ENCODE peak calls at places on chromosomes 7 and 10, in ten cellular contexts. One of them, this sample, is unnamed.

GRCh38 chr10:12150163-12150562 is 20.7 kb downstream of the SEC61A2 start:
- DNase-seq in psoas muscle: no peak
- DNase-seq in colonic mucosa: no peak
- DNase-seq in dorsolateral prefrontal cortex: no peak
- DNase-seq in astrocyte of the spinal cord: no peak
- DNase-seq in brain microvascular endothelial cell: no peak
- DNase-seq in fibroblast of lung: no peak
- DNase-seq in fibroblast of mammary gland: no peak
- DNase-seq in heart right ventricle: no peak
- DNase-seq in SK-N-SH: no peak
- DNase-seq in this sample: no peak

GRCh38 chr10:32314588-32314987 is 32.4 kb downstream of the EPC1 start:
- DNase-seq in psoas muscle: no peak
- DNase-seq in colonic mucosa: no peak
- DNase-seq in dorsolateral prefrontal cortex: no peak
- DNase-seq in astrocyte of the spinal cord: no peak
- DNase-seq in brain microvascular endothelial cell: no peak
- DNase-seq in fibroblast of lung: no peak
- DNase-seq in fibroblast of mammary gland: no peak
- DNase-seq in heart right ventricle: no peak
- DNase-seq in SK-N-SH: peak; percentile 67
- DNase-seq in this sample: no peak

GRCh38 chr7:103805376-103805775 is 184.1 kb downstream of the RELN start:
- DNase-seq in psoas muscle: no peak
- DNase-seq in colonic mucosa: no peak
- DNase-seq in dorsolateral prefrontal cortex: no peak
- DNase-seq in astrocyte of the spinal cord: no peak
- DNase-seq in brain microvascular endothelial cell: peak; percentile 6
- DNase-seq in fibroblast of lung: no peak
- DNase-seq in fibroblast of mammary gland: peak; percentile 57
- DNase-seq in heart right ventricle: no peak
- DNase-seq in SK-N-SH: no peak
- DNase-seq in this sample: no peak

GRCh38 chr7:120274482-120274881 is 1.5 kb downstream of the KCND2 start:
- DNase-seq in psoas muscle: no peak
- DNase-seq in colonic mucosa: no peak
- DNase-seq in dorsolateral prefrontal cortex: no peak
- DNase-seq in astrocyte of the spinal cord: no peak
- DNase-seq in brain microvascular endothelial cell: no peak
- DNase-seq in fibroblast of lung: no peak
- DNase-seq in fibroblast of mammary gland: no peak
- DNase-seq in heart right ventricle: no peak
- DNase-seq in SK-N-SH: peak; percentile 14
- DNase-seq in this sample: no peak

GRCh38 chr7:75658369-75658768 is 80.4 kb downstream of the HIP1 start:
- DNase-seq in psoas muscle: no peak
- DNase-seq in colonic mucosa: no peak
- DNase-seq in dorsolateral prefrontal cortex: no peak
- DNase-seq in astrocyte of the spinal cord: peak; percentile 43
- DNase-seq in brain microvascular endothelial cell: no peak
- DNase-seq in fibroblast of lung: no peak
- DNase-seq in fibroblast of mammary gland: no peak
- DNase-seq in heart right ventricle: no peak
- DNase-seq in SK-N-SH: no peak
- DNase-seq in this sample: no peak

GRCh38 chr10:7335977-7336376 is 74.9 kb downstream of the SFMBT2 start:
- DNase-seq in psoas muscle: no peak
- DNase-seq in colonic mucosa: no peak
- DNase-seq in dorsolateral prefrontal cortex: no peak
- DNase-seq in astrocyte of the spinal cord: no peak
- DNase-seq in brain microvascular endothelial cell: no peak
- DNase-seq in fibroblast of lung: no peak
- DNase-seq in fibroblast of mammary gland: no peak
- DNase-seq in heart right ventricle: no peak
- DNase-seq in SK-N-SH: no peak
- DNase-seq in this sample: no peak

GRCh38 chr10:93437000-93437945 is 44.9 kb downstream of the MYOF start:
- DNase-seq in psoas muscle: peak; percentile 84
- DNase-seq in colonic mucosa: no peak
- DNase-seq in dorsolateral prefrontal cortex: no peak
- DNase-seq in astrocyte of the spinal cord: peak; percentile 99
- DNase-seq in brain microvascular endothelial cell: peak; percentile 96
- DNase-seq in fibroblast of lung: peak; percentile 100
- DNase-seq in fibroblast of mammary gland: peak; percentile 99
- DNase-seq in heart right ventricle: peak; percentile 89
- DNase-seq in SK-N-SH: no peak
- DNase-seq in this sample: peak; percentile 99

GRCh38 chr10:108544500-108545120 is 1378.7 kb downstream of the XPNPEP1 start:
- DNase-seq in psoas muscle: peak; percentile 54
- DNase-seq in colonic mucosa: peak; percentile 66
- DNase-seq in dorsolateral prefrontal cortex: peak; percentile 55
- DNase-seq in astrocyte of the spinal cord: peak; percentile 57
- DNase-seq in brain microvascular endothelial cell: peak; percentile 34
- DNase-seq in fibroblast of lung: peak; percentile 42
- DNase-seq in fibroblast of mammary gland: peak; percentile 70
- DNase-seq in heart right ventricle: no peak
- DNase-seq in SK-N-SH: peak; percentile 39
- DNase-seq in this sample: peak; percentile 61

GRCh38 chr10:131242007-131242406 is 69.5 kb downstream of the TCERG1L start:
- DNase-seq in psoas muscle: no peak
- DNase-seq in colonic mucosa: no peak
- DNase-seq in dorsolateral prefrontal cortex: no peak
- DNase-seq in astrocyte of the spinal cord: no peak
- DNase-seq in brain microvascular endothelial cell: no peak
- DNase-seq in fibroblast of lung: no peak
- DNase-seq in fibroblast of mammary gland: no peak
- DNase-seq in heart right ventricle: peak; percentile 10
- DNase-seq in SK-N-SH: peak; percentile 73
- DNase-seq in this sample: no peak

GRCh38 chr7:4842302-4843064 is 19.3 kb downstream of the PAPOLB start:
- DNase-seq in psoas muscle: no peak
- DNase-seq in colonic mucosa: no peak
- DNase-seq in dorsolateral prefrontal cortex: no peak
- DNase-seq in astrocyte of the spinal cord: no peak
- DNase-seq in brain microvascular endothelial cell: no peak
- DNase-seq in fibroblast of lung: no peak
- DNase-seq in fibroblast of mammary gland: no peak
- DNase-seq in heart right ventricle: peak; percentile 32
- DNase-seq in SK-N-SH: no peak
- DNase-seq in this sample: no peak

GRCh38 chr7:116340201-116340847 is 130.0 kb downstream of the TES start:
- DNase-seq in psoas muscle: no peak
- DNase-seq in colonic mucosa: no peak
- DNase-seq in dorsolateral prefrontal cortex: no peak
- DNase-seq in astrocyte of the spinal cord: no peak
- DNase-seq in brain microvascular endothelial cell: no peak
- DNase-seq in fibroblast of lung: peak; percentile 69
- DNase-seq in fibroblast of mammary gland: peak; percentile 35
- DNase-seq in heart right ventricle: no peak
- DNase-seq in SK-N-SH: no peak
- DNase-seq in this sample: no peak

GRCh38 chr7:45920543-45921380 is at the start of gene IGFBP3:
- DNase-seq in psoas muscle: peak; percentile 63
- DNase-seq in colonic mucosa: no peak
- DNase-seq in dorsolateral prefrontal cortex: no peak
- DNase-seq in astrocyte of the spinal cord: peak; percentile 40
- DNase-seq in brain microvascular endothelial cell: no peak
- DNase-seq in fibroblast of lung: peak; percentile 78
- DNase-seq in fibroblast of mammary gland: peak; percentile 60
- DNase-seq in heart right ventricle: peak; percentile 34
- DNase-seq in SK-N-SH: peak; percentile 90
- DNase-seq in this sample: peak; percentile 81

GRCh38 chr10:124172241-124172661 is 78.9 kb upstream of the CHST15 start:
- DNase-seq in psoas muscle: no peak
- DNase-seq in colonic mucosa: peak; percentile 6
- DNase-seq in dorsolateral prefrontal cortex: no peak
- DNase-seq in astrocyte of the spinal cord: no peak
- DNase-seq in brain microvascular endothelial cell: no peak
- DNase-seq in fibroblast of lung: no peak
- DNase-seq in fibroblast of mammary gland: no peak
- DNase-seq in heart right ventricle: no peak
- DNase-seq in SK-N-SH: no peak
- DNase-seq in this sample: no peak
- TF ChIP-seq CTCF in psoas muscle: no peak
- TF ChIP-seq CTCF in colonic mucosa: no peak
- TF ChIP-seq CTCF in dorsolateral prefrontal cortex: no peak
- TF ChIP-seq CTCF in astrocyte of the spinal cord: no peak
- TF ChIP-seq CTCF in brain microvascular endothelial cell: no peak
- TF ChIP-seq CTCF in fibroblast of lung: no peak
- TF ChIP-seq CTCF in fibroblast of mammary gland: no peak
- TF ChIP-seq CTCF in heart right ventricle: no peak
- TF ChIP-seq CTCF in SK-N-SH: no peak
- TF ChIP-seq CTCF in this sample: no peak

DNA sequence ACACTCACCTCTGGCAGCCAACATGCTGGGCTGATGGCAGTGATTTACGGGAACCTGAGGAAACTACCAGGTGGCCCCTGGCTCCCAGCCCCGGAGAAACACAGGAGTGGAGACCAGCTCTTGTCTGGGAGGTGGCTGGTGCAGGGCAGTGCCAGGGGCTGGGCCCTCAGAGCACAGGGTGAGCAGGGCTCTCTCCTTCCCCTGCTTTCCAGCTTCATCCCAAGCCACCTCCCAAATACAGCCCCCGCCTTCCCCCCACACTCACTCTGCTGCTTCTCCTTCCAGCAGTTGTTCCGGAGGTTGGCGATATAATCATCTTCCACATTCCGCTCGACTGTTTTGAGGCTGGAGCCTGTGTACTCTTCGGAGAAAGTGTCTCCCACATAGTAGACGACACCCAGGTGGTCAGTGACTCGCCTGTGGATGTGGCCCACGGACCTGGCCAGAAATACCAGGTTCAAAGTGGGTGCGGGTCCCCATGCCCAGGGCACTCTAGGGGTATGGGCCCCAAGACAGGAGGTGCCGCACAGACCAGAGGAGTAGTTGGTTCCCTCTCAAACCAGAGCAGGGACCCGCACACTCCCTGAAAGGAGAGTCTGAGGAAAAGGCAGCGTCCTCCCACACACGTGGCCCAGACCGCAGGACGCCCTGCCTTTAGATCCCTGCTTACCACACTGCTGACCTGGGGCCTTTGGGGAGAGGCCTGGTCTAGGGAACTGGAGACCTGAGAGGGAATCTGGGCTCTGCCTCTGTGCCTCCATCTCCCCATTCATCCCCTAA is 18.3 kb downstream of the DNAJB12 start:
- DNase-seq in psoas muscle: no peak
- DNase-seq in colonic mucosa: no peak
- DNase-seq in dorsolateral prefrontal cortex: no peak
- DNase-seq in astrocyte of the spinal cord: peak; percentile 43
- DNase-seq in brain microvascular endothelial cell: no peak
- DNase-seq in fibroblast of lung: peak; percentile 27
- DNase-seq in fibroblast of mammary gland: peak; percentile 67
- DNase-seq in heart right ventricle: no peak
- DNase-seq in SK-N-SH: no peak
- DNase-seq in this sample: no peak
- H3K4me3 ChIP-seq in psoas muscle: no peak overlapping the region
- H3K4me3 ChIP-seq in colonic mucosa: no peak overlapping the region
- H3K4me3 ChIP-seq in dorsolateral prefrontal cortex: no peak overlapping the region
- H3K4me3 ChIP-seq in astrocyte of the spinal cord: no peak overlapping the region
- H3K4me3 ChIP-seq in brain microvascular endothelial cell: no peak overlapping the region
- H3K4me3 ChIP-seq in fibroblast of lung: no peak overlapping the region
- H3K4me3 ChIP-seq in fibroblast of mammary gland: peak overlapping the region; percentile 1
- H3K4me3 ChIP-seq in heart right ventricle: no peak overlapping the region
- H3K4me3 ChIP-seq in SK-N-SH: no peak overlapping the region
- H3K4me3 ChIP-seq in this sample: no peak overlapping the region

GRCh38 chr10:47450442-47450841 is 33.5 kb downstream of the ANXA8 start:
- DNase-seq in psoas muscle: no peak
- DNase-seq in colonic mucosa: no peak
- DNase-seq in dorsolateral prefrontal cortex: no peak
- DNase-seq in astrocyte of the spinal cord: no peak
- DNase-seq in brain microvascular endothelial cell: no peak
- DNase-seq in fibroblast of lung: no peak
- DNase-seq in fibroblast of mammary gland: no peak
- DNase-seq in heart right ventricle: no peak
- DNase-seq in SK-N-SH: no peak
- DNase-seq in this sample: no peak
- TF ChIP-seq CTCF in psoas muscle: no peak
- TF ChIP-seq CTCF in colonic mucosa: no peak
- TF ChIP-seq CTCF in dorsolateral prefrontal cortex: no peak
- TF ChIP-seq CTCF in astrocyte of the spinal cord: no peak
- TF ChIP-seq CTCF in brain microvascular endothelial cell: no peak
- TF ChIP-seq CTCF in fibroblast of lung: no peak
- TF ChIP-seq CTCF in fibroblast of mammary gland: no peak
- TF ChIP-seq CTCF in heart right ventricle: no peak
- TF ChIP-seq CTCF in SK-N-SH: no peak
- TF ChIP-seq CTCF in this sample: no peak

GRCh38 chr10:51201947-51202346 is 127.7 kb downstream of the PRKG1 start:
- DNase-seq in psoas muscle: no peak
- DNase-seq in colonic mucosa: peak; percentile 42
- DNase-seq in dorsolateral prefrontal cortex: no peak
- DNase-seq in astrocyte of the spinal cord: no peak
- DNase-seq in brain microvascular endothelial cell: no peak
- DNase-seq in fibroblast of lung: no peak
- DNase-seq in fibroblast of mammary gland: no peak
- DNase-seq in heart right ventricle: no peak
- DNase-seq in SK-N-SH: no peak
- DNase-seq in this sample: no peak

GRCh38 chr10:51203359-51203758 is 129.1 kb downstream of the PRKG1 start:
- DNase-seq in psoas muscle: no peak
- DNase-seq in colonic mucosa: no peak
- DNase-seq in dorsolateral prefrontal cortex: no peak
- DNase-seq in astrocyte of the spinal cord: no peak
- DNase-seq in brain microvascular endothelial cell: no peak
- DNase-seq in fibroblast of lung: no peak
- DNase-seq in fibroblast of mammary gland: no peak
- DNase-seq in heart right ventricle: no peak
- DNase-seq in SK-N-SH: no peak
- DNase-seq in this sample: no peak

GRCh38 chr10:51206471-51206870 is 132.2 kb downstream of the PRKG1 start:
- DNase-seq in psoas muscle: no peak
- DNase-seq in colonic mucosa: no peak
- DNase-seq in dorsolateral prefrontal cortex: no peak
- DNase-seq in astrocyte of the spinal cord: no peak
- DNase-seq in brain microvascular endothelial cell: no peak
- DNase-seq in fibroblast of lung: no peak
- DNase-seq in fibroblast of mammary gland: peak; percentile 40
- DNase-seq in heart right ventricle: no peak
- DNase-seq in SK-N-SH: no peak
- DNase-seq in this sample: peak; percentile 32

GRCh38 chr10:51204691-51205090 is 130.4 kb downstream of the PRKG1 start:
- DNase-seq in psoas muscle: no peak
- DNase-seq in colonic mucosa: no peak
- DNase-seq in dorsolateral prefrontal cortex: no peak
- DNase-seq in astrocyte of the spinal cord: no peak
- DNase-seq in brain microvascular endothelial cell: no peak
- DNase-seq in fibroblast of lung: no peak
- DNase-seq in fibroblast of mammary gland: peak; percentile 19
- DNase-seq in heart right ventricle: no peak
- DNase-seq in SK-N-SH: no peak
- DNase-seq in this sample: no peak

DNA sequence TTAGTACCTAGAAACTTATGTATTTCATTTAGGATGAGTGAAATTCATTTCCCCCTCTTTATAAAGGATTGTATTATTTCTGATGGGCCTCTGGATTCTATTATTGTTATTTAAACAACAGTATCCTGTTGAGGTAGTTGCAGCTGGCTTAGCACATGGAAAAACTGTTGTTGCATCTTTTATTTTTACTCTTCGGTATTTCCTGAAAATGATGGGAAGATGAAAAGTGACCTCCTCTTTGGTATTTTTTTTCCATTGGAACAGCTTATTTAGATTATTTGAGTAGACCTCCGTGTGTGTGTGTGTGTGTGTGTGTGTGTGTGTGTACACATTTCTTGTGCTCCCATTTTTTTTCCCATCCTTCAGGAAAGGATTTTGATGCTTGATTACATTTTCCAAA is 129.8 kb downstream of the PRKG1 start:
- DNase-seq in psoas muscle: no peak
- DNase-seq in colonic mucosa: no peak
- DNase-seq in dorsolateral prefrontal cortex: no peak
- DNase-seq in astrocyte of the spinal cord: no peak
- DNase-seq in brain microvascular endothelial cell: no peak
- DNase-seq in fibroblast of lung: no peak
- DNase-seq in fibroblast of mammary gland: no peak
- DNase-seq in heart right ventricle: peak; percentile 32
- DNase-seq in SK-N-SH: no peak
- DNase-seq in this sample: no peak
- H3K4me3 ChIP-seq in psoas muscle: no peak overlapping the region
- H3K4me3 ChIP-seq in colonic mucosa: no peak overlapping the region
- H3K4me3 ChIP-seq in dorsolateral prefrontal cortex: no peak overlapping the region
- H3K4me3 ChIP-seq in astrocyte of the spinal cord: no peak overlapping the region
- H3K4me3 ChIP-seq in brain microvascular endothelial cell: no peak overlapping the region
- H3K4me3 ChIP-seq in fibroblast of lung: no peak overlapping the region
- H3K4me3 ChIP-seq in fibroblast of mammary gland: no peak overlapping the region
- H3K4me3 ChIP-seq in heart right ventricle: no peak overlapping the region
- H3K4me3 ChIP-seq in SK-N-SH: no peak overlapping the region
- H3K4me3 ChIP-seq in this sample: no peak overlapping the region

This sample was measured in AG10803.